ENCODE peak calls at places on chromosomes 16 and 17, in four cellular contexts. One of them, this sample, is unnamed.

GRCh38 chr17:8391711-8392110 is 5.9 kb downstream of the RNF222 start:
- DNase-seq in HL-60: no peak
- DNase-seq in K562: no peak
- DNase-seq in GM12878: no peak
- DNase-seq in this sample: no peak

GRCh38 chr17:511833-512251 is 159.2 kb upstream of the RPH3AL start:
- DNase-seq in HL-60: no peak
- DNase-seq in K562: no peak
- DNase-seq in GM12878: no peak
- DNase-seq in this sample: no peak

GRCh38 chr16:56610017-56610608 is 1.7 kb downstream of the MT2A start:
- DNase-seq in HL-60: no peak
- DNase-seq in K562: no peak
- DNase-seq in GM12878: peak
- DNase-seq in this sample: no peak

GRCh38 chr17:63082952-63083351 is 116.9 kb downstream of the TANC2 start:
- DNase-seq in HL-60: no peak
- DNase-seq in K562: no peak
- DNase-seq in GM12878: no peak
- DNase-seq in this sample: no peak

GRCh38 chr16:22029632-22030031 is 21.7 kb downstream of the MOSMO start:
- DNase-seq in HL-60: no peak
- DNase-seq in K562: no peak
- DNase-seq in GM12878: no peak
- DNase-seq in this sample: no peak

GRCh38 chr17:80331820-80332219 is 71.2 kb downstream of the RNF213 start:
- DNase-seq in HL-60: no peak
- DNase-seq in K562: no peak
- DNase-seq in GM12878: no peak
- DNase-seq in this sample: no peak

GRCh38 chr17:82367724-82368524 is 3.6 kb upstream of the UTS2R start:
- DNase-seq in HL-60: no peak
- DNase-seq in K562: peak
- DNase-seq in GM12878: no peak
- DNase-seq in this sample: no peak

GRCh38 chr17:51275381-51275780 is 15.0 kb downstream of the UTP18 start:
- DNase-seq in HL-60: no peak
- DNase-seq in K562: no peak
- DNase-seq in GM12878: no peak
- DNase-seq in this sample: no peak

GRCh38 chr17:40022961-40023541 is 7.8 kb downstream of the CSF3 start:
- DNase-seq in HL-60: no peak
- DNase-seq in K562: no peak
- DNase-seq in GM12878: no peak
- DNase-seq in this sample: no peak

GRCh38 chr16:84380405-84380804 is 12.1 kb downstream of the ATP2C2 start:
- DNase-seq in HL-60: peak
- DNase-seq in K562: no peak
- DNase-seq in GM12878: peak
- DNase-seq in this sample: no peak

GRCh38 chr16:30063893-30064745 is 1.4 kb upstream of the ALDOA start:
- DNase-seq in HL-60: peak
- DNase-seq in K562: peak
- DNase-seq in GM12878: peak
- DNase-seq in this sample: peak

GRCh38 chr17:10216213-10216982 is 18.0 kb upstream of the GAS7 start:
- DNase-seq in HL-60: no peak
- DNase-seq in K562: no peak
- DNase-seq in GM12878: no peak
- DNase-seq in this sample: no peak

GRCh38 chr17:38925263-38925995 is at the start of gene LASP1NB:
- DNase-seq in HL-60: no peak
- DNase-seq in K562: no peak
- DNase-seq in GM12878: no peak
- DNase-seq in this sample: no peak

GRCh38 chr17:29133146-29133713 is 47.0 kb downstream of the MYO18A start:
- DNase-seq in HL-60: no peak
- DNase-seq in K562: peak
- DNase-seq in GM12878: no peak
- DNase-seq in this sample: no peak
- TF ChIP-seq SPI1 in HL-60: no peak
- TF ChIP-seq SPI1 in K562: no peak
- TF ChIP-seq SPI1 in GM12878: no peak
- TF ChIP-seq SPI1 in this sample: no peak

GRCh38 chr17:27106347-27106981 is 187.4 kb upstream of the WSB1 start:
- DNase-seq in HL-60: no peak
- DNase-seq in K562: no peak
- DNase-seq in GM12878: no peak
- DNase-seq in this sample: no peak
- TF ChIP-seq SPI1 in HL-60: no peak
- TF ChIP-seq SPI1 in K562: no peak
- TF ChIP-seq SPI1 in GM12878: no peak
- TF ChIP-seq SPI1 in this sample: no peak

DNA sequence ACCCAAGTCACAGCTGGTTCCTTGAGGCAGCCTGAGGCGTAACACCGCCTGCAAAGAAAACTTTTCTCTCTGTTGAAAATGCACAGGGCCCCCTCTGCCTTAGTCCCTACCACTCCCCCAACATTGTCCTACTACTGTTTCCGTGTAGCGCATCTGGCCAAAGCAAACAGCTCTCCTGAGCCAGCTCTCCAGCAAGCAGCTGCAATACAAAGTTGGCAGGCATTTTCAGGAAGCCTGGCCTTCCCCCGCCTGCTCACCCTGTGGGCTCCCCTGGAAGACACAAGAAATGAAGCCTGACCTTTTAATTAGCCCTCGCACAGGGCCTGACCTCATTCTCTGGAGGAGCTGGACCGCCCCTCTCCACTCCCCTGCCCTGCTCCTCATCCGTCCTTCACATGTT is 66.7 kb downstream of the SOX9 start:
- DNase-seq in HL-60: no peak
- DNase-seq in K562: no peak
- DNase-seq in GM12878: no peak
- DNase-seq in this sample: no peak
- TF ChIP-seq SPI1 in HL-60: no peak
- TF ChIP-seq SPI1 in K562: no peak
- TF ChIP-seq SPI1 in GM12878: no peak
- TF ChIP-seq SPI1 in this sample: no peak

DNA sequence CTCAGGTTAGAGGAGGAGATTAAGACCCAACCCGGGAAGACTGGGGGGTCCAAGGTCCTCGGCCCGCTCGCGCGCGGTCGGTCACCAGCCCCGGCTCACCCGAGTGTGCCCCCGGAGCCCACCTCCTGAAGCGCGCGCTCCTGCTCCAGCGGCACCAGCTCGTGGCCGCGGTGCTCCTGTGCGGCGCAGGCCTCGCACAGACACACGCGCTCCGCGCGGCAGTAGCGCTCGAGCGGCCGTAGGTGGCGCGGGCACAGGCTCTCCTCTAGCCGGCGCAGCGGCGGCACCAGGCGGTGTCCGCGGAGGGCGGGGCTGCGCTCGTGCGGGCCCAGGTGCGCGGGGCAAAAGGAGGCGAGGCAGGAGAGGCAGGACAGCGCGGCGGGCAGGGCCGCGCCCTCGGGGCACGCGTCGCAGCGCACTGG is 618 bp downstream of the TRIM47 start:
- DNase-seq in HL-60: no peak
- DNase-seq in K562: peak
- DNase-seq in GM12878: no peak
- DNase-seq in this sample: no peak
- TF ChIP-seq SPI1 in HL-60: no peak
- TF ChIP-seq SPI1 in K562: no peak
- TF ChIP-seq SPI1 in GM12878: no peak
- TF ChIP-seq SPI1 in this sample: no peak

DNA sequence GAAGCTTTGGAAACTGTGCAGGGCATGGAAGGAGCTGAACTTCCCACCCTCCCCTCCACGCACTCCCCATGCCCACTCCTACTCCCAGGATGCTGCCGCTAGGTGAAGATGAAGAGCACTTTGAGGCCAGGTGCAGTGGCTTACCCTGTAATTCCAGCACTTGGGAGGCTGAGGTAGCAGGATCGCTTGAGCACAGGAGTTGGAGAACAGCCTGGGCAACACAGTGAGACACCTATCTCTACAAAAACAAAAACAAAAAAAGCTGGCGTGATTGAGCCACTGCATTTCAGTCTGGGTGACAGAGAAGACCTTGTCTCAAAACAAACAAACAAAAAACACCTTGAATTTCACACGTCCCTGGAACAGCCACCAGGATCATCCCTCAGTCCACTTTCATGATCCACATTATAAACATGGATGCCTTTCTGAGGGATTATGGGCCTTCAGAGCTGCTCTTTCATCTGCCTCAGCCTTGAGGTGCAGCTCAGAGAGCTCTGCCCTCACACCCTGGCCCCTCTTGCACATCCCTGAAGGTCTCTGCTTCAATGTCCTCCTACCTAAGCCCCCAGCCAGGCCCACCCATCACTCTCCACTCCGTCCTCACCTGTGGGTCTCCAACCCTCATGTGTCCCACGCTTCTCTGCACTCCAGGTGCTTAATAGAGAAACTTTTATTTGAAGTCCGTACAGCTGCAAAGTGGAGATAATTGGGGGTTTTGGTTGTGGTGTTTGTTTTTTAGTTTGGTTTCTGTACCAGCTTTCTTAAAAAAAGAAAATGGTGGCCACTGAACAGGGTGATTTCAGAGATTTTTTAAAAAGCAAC is 25.8 kb downstream of the PHB1 start:
- DNase-seq in HL-60: no peak
- DNase-seq in K562: no peak
- DNase-seq in GM12878: no peak
- DNase-seq in this sample: no peak
- TF ChIP-seq SPI1 in HL-60: no peak
- TF ChIP-seq SPI1 in K562: no peak
- TF ChIP-seq SPI1 in GM12878: no peak
- TF ChIP-seq SPI1 in this sample: no peak